ENCODE peak calls at places on chromosomes 11 and 22, in eight cellular contexts. D is iris pigment epithelial cell, Q is NCI-H1092 treated with DMSO at 0.1 percent for 48 hours, N is ovary, E is endothelial cell, C is germinal center, X is sciatic nerve, M is AG10803. B is an unnamed sample.

GRCh38 chr11:44600261-44600660 is 34.8 kb downstream of the CD82 start:
- DNase-seq in C (no peak), M (no peak), X (no peak), N (no peak), D (no peak), Q (no peak), E (no peak), B (no peak)

GRCh38 chr11:17544181-17544622 is at the start of gene USH1C:
- DNase-seq in C (peak), D (no peak), Q (no peak), N (no peak), X (peak), M (no peak), E (peak), B (no peak)

GRCh38 chr11:78188809-78189724 is at the start of gene USP35:
- DNase-seq in N (no peak), M (no peak), E (no peak), D (no peak), X (peak), C (no peak), Q (no peak), B (no peak)

GRCh38 chr22:42344391-42344861 is 74.0 kb upstream of the TCF20 start:
- DNase-seq in N (peak), Q (peak), C (no peak), E (no peak), M (peak), X (no peak), D (peak), B (no peak)

GRCh38 chr11:32187106-32187505 is 96.2 kb downstream of the RCN1 start:
- DNase-seq in Q (no peak), D (no peak), C (no peak), E (no peak), N (no peak), M (no peak), X (no peak), B (no peak)

GRCh38 chr11:1619449-1619848 is 2.5 kb downstream of the KRTAP5-4 start:
- DNase-seq in D (no peak), M (no peak), N (no peak), Q (no peak), X (no peak), E (no peak), C (no peak), B (no peak)

GRCh38 chr11:72750086-72750485 is 2.1 kb downstream of the ARAP1 start:
- DNase-seq in Q (no peak), N (no peak), D (no peak), E (no peak), C (no peak), M (no peak), X (no peak), B (no peak)

GRCh38 chr11:37613031-37613430 is 1015.0 kb upstream of the RAG2 start:
- DNase-seq in D (no peak), Q (no peak), N (no peak), C (no peak), X (no peak), E (no peak), M (no peak), B (no peak)

GRCh38 chr11:446886-447285 is 3.2 kb upstream of the PTDSS2 start:
- DNase-seq in C (no peak), Q (peak), X (no peak), M (no peak), D (no peak), E (no peak), N (no peak), B (no peak)

GRCh38 chr11:104061851-104062521 is 25.5 kb downstream of the DDI1 start:
- DNase-seq in N (peak), E (no peak), D (peak), X (no peak), M (peak), C (no peak), Q (no peak), B (no peak)

GRCh38 chr11:72306186-72306585 is 62.2 kb upstream of the PHOX2A start:
- DNase-seq in N (no peak), Q (no peak), E (no peak), M (no peak), D (peak), C (no peak), X (no peak), B (no peak)

B was measured in coronary artery.